ENCODE peak calls at places on chromosomes 1 and 21, in nine cellular contexts. One of them, this sample, is unnamed.

GRCh38 chr1:233025566-233025965 is 75.2 kb downstream of the NTPCR start:
- DNase-seq in foreskin melanocyte: no peak
- DNase-seq in activated naive CD8-positive, alpha-beta T cell treated with anti-CD3 and anti-CD28 coated beads for 36 hours: no peak
- DNase-seq in caudate nucleus: no peak
- DNase-seq in adipocyte: no peak
- DNase-seq in activated T-cell treated with anti-CD3 and anti-CD28 coated beads for 24 hours: no peak
- DNase-seq in Kasumi-1: no peak
- DNase-seq in RCC 7860: no peak
- DNase-seq in amniotic stem cell: no peak
- DNase-seq in this sample: no peak

GRCh38 chr1:112296908-112297307 is 99.1 kb upstream of the CTTNBP2NL start:
- DNase-seq in amniotic stem cell: no peak
- DNase-seq in activated naive CD8-positive, alpha-beta T cell treated with anti-CD3 and anti-CD28 coated beads for 36 hours: no peak
- DNase-seq in adipocyte: no peak
- DNase-seq in RCC 7860: no peak
- DNase-seq in foreskin melanocyte: no peak
- DNase-seq in caudate nucleus: no peak
- DNase-seq in Kasumi-1: no peak
- DNase-seq in activated T-cell treated with anti-CD3 and anti-CD28 coated beads for 24 hours: no peak
- DNase-seq in this sample: no peak

GRCh38 chr1:248136811-248137210 is 8.1 kb upstream of the OR2M5 start:
- DNase-seq in activated naive CD8-positive, alpha-beta T cell treated with anti-CD3 and anti-CD28 coated beads for 36 hours: no peak
- DNase-seq in Kasumi-1: no peak
- DNase-seq in activated T-cell treated with anti-CD3 and anti-CD28 coated beads for 24 hours: no peak
- DNase-seq in caudate nucleus: no peak
- DNase-seq in RCC 7860: no peak
- DNase-seq in adipocyte: no peak
- DNase-seq in amniotic stem cell: no peak
- DNase-seq in foreskin melanocyte: no peak
- DNase-seq in this sample: no peak

GRCh38 chr1:24069817-24070216 is 42.1 kb downstream of the MYOM3 start:
- DNase-seq in foreskin melanocyte: no peak
- DNase-seq in activated T-cell treated with anti-CD3 and anti-CD28 coated beads for 24 hours: no peak
- DNase-seq in Kasumi-1: no peak
- DNase-seq in RCC 7860: no peak
- DNase-seq in adipocyte: no peak
- DNase-seq in amniotic stem cell: no peak
- DNase-seq in activated naive CD8-positive, alpha-beta T cell treated with anti-CD3 and anti-CD28 coated beads for 36 hours: no peak
- DNase-seq in caudate nucleus: no peak
- DNase-seq in this sample: no peak

GRCh38 chr1:15014521-15014920 is 139.0 kb upstream of the TMEM51 start:
- DNase-seq in caudate nucleus: no peak
- DNase-seq in activated naive CD8-positive, alpha-beta T cell treated with anti-CD3 and anti-CD28 coated beads for 36 hours: no peak
- DNase-seq in activated T-cell treated with anti-CD3 and anti-CD28 coated beads for 24 hours: no peak
- DNase-seq in amniotic stem cell: no peak
- DNase-seq in RCC 7860: no peak
- DNase-seq in adipocyte: no peak
- DNase-seq in foreskin melanocyte: no peak
- DNase-seq in Kasumi-1: no peak
- DNase-seq in this sample: no peak

GRCh38 chr1:13948851-13949490 is 249.0 kb downstream of the PRDM2 start:
- DNase-seq in caudate nucleus: no peak
- DNase-seq in adipocyte: no peak
- DNase-seq in activated naive CD8-positive, alpha-beta T cell treated with anti-CD3 and anti-CD28 coated beads for 36 hours: no peak
- DNase-seq in amniotic stem cell: no peak
- DNase-seq in activated T-cell treated with anti-CD3 and anti-CD28 coated beads for 24 hours: no peak
- DNase-seq in RCC 7860: no peak
- DNase-seq in foreskin melanocyte: no peak
- DNase-seq in Kasumi-1: no peak
- DNase-seq in this sample: no peak

GRCh38 chr1:66231162-66232077 is 302.5 kb upstream of the SGIP1 start:
- DNase-seq in activated T-cell treated with anti-CD3 and anti-CD28 coated beads for 24 hours: no peak
- DNase-seq in adipocyte: peak
- DNase-seq in caudate nucleus: no peak
- DNase-seq in foreskin melanocyte: peak
- DNase-seq in RCC 7860: peak
- DNase-seq in Kasumi-1: no peak
- DNase-seq in activated naive CD8-positive, alpha-beta T cell treated with anti-CD3 and anti-CD28 coated beads for 36 hours: no peak
- DNase-seq in amniotic stem cell: no peak
- DNase-seq in this sample: no peak

GRCh38 chr1:51329443-51330325 is 678 bp downstream of the TTC39A start:
- DNase-seq in Kasumi-1: no peak
- DNase-seq in amniotic stem cell: no peak
- DNase-seq in foreskin melanocyte: no peak
- DNase-seq in RCC 7860: no peak
- DNase-seq in activated T-cell treated with anti-CD3 and anti-CD28 coated beads for 24 hours: no peak
- DNase-seq in caudate nucleus: no peak
- DNase-seq in adipocyte: no peak
- DNase-seq in activated naive CD8-positive, alpha-beta T cell treated with anti-CD3 and anti-CD28 coated beads for 36 hours: no peak
- DNase-seq in this sample: no peak

GRCh38 chr1:36122062-36122461 is 3.0 kb downstream of the COL8A2 start:
- DNase-seq in RCC 7860: no peak
- DNase-seq in foreskin melanocyte: no peak
- DNase-seq in Kasumi-1: no peak
- DNase-seq in adipocyte: no peak
- DNase-seq in caudate nucleus: no peak
- DNase-seq in activated T-cell treated with anti-CD3 and anti-CD28 coated beads for 24 hours: no peak
- DNase-seq in activated naive CD8-positive, alpha-beta T cell treated with anti-CD3 and anti-CD28 coated beads for 36 hours: no peak
- DNase-seq in amniotic stem cell: no peak
- DNase-seq in this sample: no peak

GRCh38 chr1:31013187-31013864 is 52.2 kb downstream of the PUM1 start:
- DNase-seq in activated naive CD8-positive, alpha-beta T cell treated with anti-CD3 and anti-CD28 coated beads for 36 hours: no peak
- DNase-seq in amniotic stem cell: no peak
- DNase-seq in caudate nucleus: no peak
- DNase-seq in RCC 7860: peak
- DNase-seq in foreskin melanocyte: no peak
- DNase-seq in activated T-cell treated with anti-CD3 and anti-CD28 coated beads for 24 hours: no peak
- DNase-seq in adipocyte: no peak
- DNase-seq in Kasumi-1: no peak
- DNase-seq in this sample: no peak

GRCh38 chr1:15186846-15187151 is 33.3 kb downstream of the TMEM51 start:
- DNase-seq in activated naive CD8-positive, alpha-beta T cell treated with anti-CD3 and anti-CD28 coated beads for 36 hours: no peak
- DNase-seq in RCC 7860: no peak
- DNase-seq in caudate nucleus: no peak
- DNase-seq in foreskin melanocyte: no peak
- DNase-seq in Kasumi-1: no peak
- DNase-seq in adipocyte: no peak
- DNase-seq in activated T-cell treated with anti-CD3 and anti-CD28 coated beads for 24 hours: no peak
- DNase-seq in amniotic stem cell: no peak
- DNase-seq in this sample: no peak

GRCh38 chr1:173863224-173864151 is 4.3 kb downstream of the GAS5 start:
- DNase-seq in foreskin melanocyte: no peak
- DNase-seq in Kasumi-1: no peak
- DNase-seq in caudate nucleus: no peak
- DNase-seq in RCC 7860: no peak
- DNase-seq in adipocyte: no peak
- DNase-seq in amniotic stem cell: no peak
- DNase-seq in activated naive CD8-positive, alpha-beta T cell treated with anti-CD3 and anti-CD28 coated beads for 36 hours: no peak
- DNase-seq in activated T-cell treated with anti-CD3 and anti-CD28 coated beads for 24 hours: no peak
- DNase-seq in this sample: no peak

GRCh38 chr1:172287207-172287606 is 133.3 kb upstream of the C1orf105 start:
- DNase-seq in Kasumi-1: no peak
- DNase-seq in foreskin melanocyte: no peak
- DNase-seq in amniotic stem cell: no peak
- DNase-seq in adipocyte: peak
- DNase-seq in RCC 7860: no peak
- DNase-seq in activated T-cell treated with anti-CD3 and anti-CD28 coated beads for 24 hours: no peak
- DNase-seq in caudate nucleus: peak
- DNase-seq in activated naive CD8-positive, alpha-beta T cell treated with anti-CD3 and anti-CD28 coated beads for 36 hours: no peak
- DNase-seq in this sample: peak

GRCh38 chr1:175201061-175201508 is 8.5 kb upstream of the KIAA0040 start:
- DNase-seq in caudate nucleus: no peak
- DNase-seq in Kasumi-1: no peak
- DNase-seq in RCC 7860: no peak
- DNase-seq in activated T-cell treated with anti-CD3 and anti-CD28 coated beads for 24 hours: no peak
- DNase-seq in amniotic stem cell: no peak
- DNase-seq in activated naive CD8-positive, alpha-beta T cell treated with anti-CD3 and anti-CD28 coated beads for 36 hours: no peak
- DNase-seq in adipocyte: peak
- DNase-seq in foreskin melanocyte: no peak
- DNase-seq in this sample: no peak

GRCh38 chr21:46153259-46154154 is 1.9 kb downstream of the FTCD start:
- DNase-seq in activated T-cell treated with anti-CD3 and anti-CD28 coated beads for 24 hours: peak
- DNase-seq in activated naive CD8-positive, alpha-beta T cell treated with anti-CD3 and anti-CD28 coated beads for 36 hours: peak
- DNase-seq in RCC 7860: no peak
- DNase-seq in caudate nucleus: no peak
- DNase-seq in amniotic stem cell: no peak
- DNase-seq in adipocyte: peak
- DNase-seq in foreskin melanocyte: peak
- DNase-seq in Kasumi-1: peak
- DNase-seq in this sample: no peak

GRCh38 chr1:155981266-155982088 is 3.1 kb upstream of the ARHGEF2 start:
- DNase-seq in activated T-cell treated with anti-CD3 and anti-CD28 coated beads for 24 hours: no peak
- DNase-seq in caudate nucleus: no peak
- DNase-seq in amniotic stem cell: no peak
- DNase-seq in Kasumi-1: peak
- DNase-seq in foreskin melanocyte: no peak
- DNase-seq in RCC 7860: peak
- DNase-seq in activated naive CD8-positive, alpha-beta T cell treated with anti-CD3 and anti-CD28 coated beads for 36 hours: no peak
- DNase-seq in adipocyte: peak
- DNase-seq in this sample: no peak

GRCh38 chr1:82464362-82464931 is 663.7 kb downstream of the ADGRL2 start:
- DNase-seq in activated T-cell treated with anti-CD3 and anti-CD28 coated beads for 24 hours: no peak
- DNase-seq in activated naive CD8-positive, alpha-beta T cell treated with anti-CD3 and anti-CD28 coated beads for 36 hours: no peak
- DNase-seq in adipocyte: peak
- DNase-seq in amniotic stem cell: no peak
- DNase-seq in RCC 7860: no peak
- DNase-seq in foreskin melanocyte: peak
- DNase-seq in Kasumi-1: no peak
- DNase-seq in caudate nucleus: no peak
- DNase-seq in this sample: no peak

GRCh38 chr1:32063261-32063681 is 9.5 kb upstream of the TMEM39B start:
- DNase-seq in activated naive CD8-positive, alpha-beta T cell treated with anti-CD3 and anti-CD28 coated beads for 36 hours: no peak
- DNase-seq in activated T-cell treated with anti-CD3 and anti-CD28 coated beads for 24 hours: no peak
- DNase-seq in foreskin melanocyte: peak
- DNase-seq in amniotic stem cell: no peak
- DNase-seq in RCC 7860: peak
- DNase-seq in Kasumi-1: peak
- DNase-seq in adipocyte: peak
- DNase-seq in caudate nucleus: no peak
- DNase-seq in this sample: no peak

GRCh38 chr1:208252126-208252853 is 8.1 kb upstream of the PLXNA2 start:
- DNase-seq in adipocyte: no peak
- DNase-seq in Kasumi-1: no peak
- DNase-seq in activated T-cell treated with anti-CD3 and anti-CD28 coated beads for 24 hours: no peak
- DNase-seq in RCC 7860: no peak
- DNase-seq in caudate nucleus: no peak
- DNase-seq in activated naive CD8-positive, alpha-beta T cell treated with anti-CD3 and anti-CD28 coated beads for 36 hours: no peak
- DNase-seq in foreskin melanocyte: no peak
- DNase-seq in amniotic stem cell: no peak
- DNase-seq in this sample: no peak

GRCh38 chr1:241848680-241849344 is 808 bp downstream of the EXO1 start:
- DNase-seq in adipocyte: no peak
- DNase-seq in activated T-cell treated with anti-CD3 and anti-CD28 coated beads for 24 hours: no peak
- DNase-seq in caudate nucleus: no peak
- DNase-seq in activated naive CD8-positive, alpha-beta T cell treated with anti-CD3 and anti-CD28 coated beads for 36 hours: no peak
- DNase-seq in amniotic stem cell: no peak
- DNase-seq in foreskin melanocyte: no peak
- DNase-seq in RCC 7860: no peak
- DNase-seq in Kasumi-1: no peak
- DNase-seq in this sample: no peak

GRCh38 chr1:175563556-175563955 is 179.8 kb downstream of the TNR start:
- DNase-seq in caudate nucleus: no peak
- DNase-seq in amniotic stem cell: no peak
- DNase-seq in activated T-cell treated with anti-CD3 and anti-CD28 coated beads for 24 hours: no peak
- DNase-seq in activated naive CD8-positive, alpha-beta T cell treated with anti-CD3 and anti-CD28 coated beads for 36 hours: no peak
- DNase-seq in adipocyte: no peak
- DNase-seq in RCC 7860: no peak
- DNase-seq in Kasumi-1: no peak
- DNase-seq in foreskin melanocyte: no peak
- DNase-seq in this sample: no peak

GRCh38 chr1:58815069-58815679 is 31.3 kb upstream of the JUN start:
- DNase-seq in Kasumi-1: peak
- DNase-seq in adipocyte: peak
- DNase-seq in caudate nucleus: no peak
- DNase-seq in RCC 7860: peak
- DNase-seq in foreskin melanocyte: peak
- DNase-seq in activated T-cell treated with anti-CD3 and anti-CD28 coated beads for 24 hours: peak
- DNase-seq in amniotic stem cell: peak
- DNase-seq in activated naive CD8-positive, alpha-beta T cell treated with anti-CD3 and anti-CD28 coated beads for 36 hours: peak
- DNase-seq in this sample: peak

GRCh38 chr1:1132928-1133750 is 17.2 kb upstream of the C1orf159 start:
- DNase-seq in caudate nucleus: no peak
- DNase-seq in RCC 7860: no peak
- DNase-seq in Kasumi-1: no peak
- DNase-seq in amniotic stem cell: no peak
- DNase-seq in adipocyte: no peak
- DNase-seq in activated T-cell treated with anti-CD3 and anti-CD28 coated beads for 24 hours: no peak
- DNase-seq in foreskin melanocyte: no peak
- DNase-seq in activated naive CD8-positive, alpha-beta T cell treated with anti-CD3 and anti-CD28 coated beads for 36 hours: no peak
- DNase-seq in this sample: no peak

GRCh38 chr21:39004776-39005605 is 178.3 kb downstream of the PSMG1 start:
- DNase-seq in RCC 7860: no peak
- DNase-seq in foreskin melanocyte: no peak
- DNase-seq in amniotic stem cell: no peak
- DNase-seq in activated T-cell treated with anti-CD3 and anti-CD28 coated beads for 24 hours: no peak
- DNase-seq in Kasumi-1: peak
- DNase-seq in caudate nucleus: peak
- DNase-seq in activated naive CD8-positive, alpha-beta T cell treated with anti-CD3 and anti-CD28 coated beads for 36 hours: no peak
- DNase-seq in adipocyte: no peak
- DNase-seq in this sample: no peak

GRCh38 chr21:42865361-42866160 is 13.8 kb downstream of the WDR4 start:
- DNase-seq in caudate nucleus: peak
- DNase-seq in adipocyte: no peak
- DNase-seq in RCC 7860: no peak
- DNase-seq in activated T-cell treated with anti-CD3 and anti-CD28 coated beads for 24 hours: no peak
- DNase-seq in amniotic stem cell: no peak
- DNase-seq in foreskin melanocyte: no peak
- DNase-seq in Kasumi-1: no peak
- DNase-seq in activated naive CD8-positive, alpha-beta T cell treated with anti-CD3 and anti-CD28 coated beads for 36 hours: no peak
- DNase-seq in this sample: peak

GRCh38 chr1:204419064-204419403 is 7.4 kb upstream of the PPP1R15B start:
- DNase-seq in RCC 7860: peak
- DNase-seq in foreskin melanocyte: no peak
- DNase-seq in adipocyte: peak
- DNase-seq in amniotic stem cell: no peak
- DNase-seq in activated T-cell treated with anti-CD3 and anti-CD28 coated beads for 24 hours: no peak
- DNase-seq in Kasumi-1: no peak
- DNase-seq in activated naive CD8-positive, alpha-beta T cell treated with anti-CD3 and anti-CD28 coated beads for 36 hours: no peak
- DNase-seq in caudate nucleus: peak
- DNase-seq in this sample: no peak

GRCh38 chr1:115650961-115651360 is 9.2 kb downstream of the VANGL1 start:
- DNase-seq in Kasumi-1: no peak
- DNase-seq in activated naive CD8-positive, alpha-beta T cell treated with anti-CD3 and anti-CD28 coated beads for 36 hours: no peak
- DNase-seq in caudate nucleus: no peak
- DNase-seq in adipocyte: no peak
- DNase-seq in amniotic stem cell: no peak
- DNase-seq in RCC 7860: no peak
- DNase-seq in activated T-cell treated with anti-CD3 and anti-CD28 coated beads for 24 hours: no peak
- DNase-seq in foreskin melanocyte: no peak
- DNase-seq in this sample: no peak

GRCh38 chr21:45424854-45425795 is 20.2 kb downstream of the COL18A1 start:
- DNase-seq in activated T-cell treated with anti-CD3 and anti-CD28 coated beads for 24 hours: no peak
- DNase-seq in activated naive CD8-positive, alpha-beta T cell treated with anti-CD3 and anti-CD28 coated beads for 36 hours: no peak
- DNase-seq in Kasumi-1: no peak
- DNase-seq in amniotic stem cell: no peak
- DNase-seq in adipocyte: no peak
- DNase-seq in caudate nucleus: no peak
- DNase-seq in foreskin melanocyte: no peak
- DNase-seq in RCC 7860: no peak
- DNase-seq in this sample: no peak

GRCh38 chr1:91511386-91511785 is 10.7 kb downstream of the CDC7 start:
- DNase-seq in Kasumi-1: peak
- DNase-seq in adipocyte: peak
- DNase-seq in activated naive CD8-positive, alpha-beta T cell treated with anti-CD3 and anti-CD28 coated beads for 36 hours: no peak
- DNase-seq in caudate nucleus: no peak
- DNase-seq in activated T-cell treated with anti-CD3 and anti-CD28 coated beads for 24 hours: no peak
- DNase-seq in RCC 7860: peak
- DNase-seq in amniotic stem cell: peak
- DNase-seq in foreskin melanocyte: peak
- DNase-seq in this sample: no peak

GRCh38 chr1:101756411-101756810 is 240.3 kb downstream of the OLFM3 start:
- DNase-seq in foreskin melanocyte: peak
- DNase-seq in caudate nucleus: no peak
- DNase-seq in activated T-cell treated with anti-CD3 and anti-CD28 coated beads for 24 hours: no peak
- DNase-seq in adipocyte: no peak
- DNase-seq in RCC 7860: no peak
- DNase-seq in amniotic stem cell: no peak
- DNase-seq in activated naive CD8-positive, alpha-beta T cell treated with anti-CD3 and anti-CD28 coated beads for 36 hours: no peak
- DNase-seq in Kasumi-1: no peak
- DNase-seq in this sample: no peak

GRCh38 chr1:54425152-54425584 is 19.0 kb upstream of the SSBP3 start:
- DNase-seq in amniotic stem cell: no peak
- DNase-seq in RCC 7860: no peak
- DNase-seq in foreskin melanocyte: no peak
- DNase-seq in activated T-cell treated with anti-CD3 and anti-CD28 coated beads for 24 hours: no peak
- DNase-seq in Kasumi-1: no peak
- DNase-seq in activated naive CD8-positive, alpha-beta T cell treated with anti-CD3 and anti-CD28 coated beads for 36 hours: no peak
- DNase-seq in caudate nucleus: no peak
- DNase-seq in adipocyte: no peak
- DNase-seq in this sample: no peak

This sample was measured in anterior cingulate cortex.